ENCODE peak calls at places on chromosomes 1 and 21, in four cellular contexts. J is lung, H is gastrocnemius medialis, Q is GM23248. O is an unnamed sample. For H3K27me3, the result is how much of the 10 kb centered on the place peaks cover.

GRCh38 chr1:235649722-235650163 is at the start of gene GNG4:
- DNase-seq in J (no peak), H (no peak), Q (no peak), O (no peak)

GRCh38 chr21:46411236-46411635 is 47.5 kb upstream of the DIP2A start:
- DNase-seq in J (no peak), H (no peak), Q (no peak), O (no peak)

GRCh38 chr1:30627994-30628393 is 95.4 kb downstream of the MATN1 start:
- DNase-seq in J (no peak), H (no peak), Q (no peak), O (no peak)

GRCh38 chr1:218553197-218553596 is 208.1 kb downstream of the TGFB2 start:
- DNase-seq in J (no peak), H (no peak), Q (peak), O (no peak)

GRCh38 chr1:75203415-75204277 is 69.5 kb downstream of the LHX8 start:
- DNase-seq in J (no peak), H (no peak), Q (peak), O (peak)

GRCh38 chr1:49306507-49307070 is 529.9 kb upstream of the BEND5 start:
- DNase-seq in J (no peak), H (no peak), Q (no peak), O (no peak)

GRCh38 chr1:51237714-51238403 is 1.8 kb downstream of the RNF11 start:
- DNase-seq in J (no peak), H (no peak), Q (peak), O (peak)

GRCh38 chr1:236425031-236425663 is 31.1 kb downstream of the EDARADD start:
- DNase-seq in J (no peak), H (no peak), Q (no peak), O (no peak)

GRCh38 chr1:200894712-200895447 is at the start of gene INAVA:
- DNase-seq in J (peak), H (no peak), Q (no peak), O (peak)
- H3K4me3 ChIP-seq in J (no peak), H (no peak), Q (no peak), O (peak)

GRCh38 chr1:222097646-222098045 is 355.8 kb upstream of the DUSP10 start:
- DNase-seq in J (no peak), H (no peak), Q (no peak), O (peak)

GRCh38 chr1:222096476-222096772 is 354.5 kb upstream of the DUSP10 start:
- DNase-seq in J (no peak), H (no peak), Q (no peak), O (no peak)

GRCh38 chr1:222099746-222100145 is 357.9 kb upstream of the DUSP10 start:
- DNase-seq in J (no peak), H (no peak), Q (no peak), O (no peak)

GRCh38 chr1:222096883-222097282 is 355.0 kb upstream of the DUSP10 start:
- DNase-seq in J (no peak), H (no peak), Q (peak), O (peak)

DNA sequence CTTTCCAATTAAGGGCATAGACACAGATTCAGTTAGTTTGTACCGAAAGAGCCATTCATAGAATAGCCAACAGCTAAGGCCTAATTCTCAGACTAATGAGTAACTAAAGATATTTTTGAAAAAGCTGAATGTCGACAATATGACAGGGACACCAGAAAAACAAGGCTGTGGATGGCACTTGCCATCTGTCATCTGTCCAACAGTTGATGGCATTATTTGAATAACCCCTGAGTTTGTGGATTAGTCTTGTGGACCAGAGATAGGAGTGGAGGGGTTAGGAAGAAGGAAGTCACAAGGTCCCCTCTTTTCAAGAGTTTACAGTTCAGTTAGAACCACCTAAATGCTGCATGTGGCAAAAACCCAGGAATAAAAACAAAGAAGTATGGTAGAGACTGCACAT is 356.5 kb upstream of the DUSP10 start:
- DNase-seq in J (no peak), H (no peak), Q (no peak), O (no peak)
- H3K27me3 ChIP-seq in J (under half), H (under half), Q (under half), O (under half)

GRCh38 chr21:34670962-34671348 is 2.2 kb downstream of the CLIC6 start:
- DNase-seq in J (no peak), H (no peak), Q (peak), O (no peak)
- H3K4me3 ChIP-seq in J (no peak), H (peak), Q (peak), O (no peak)

DNA sequence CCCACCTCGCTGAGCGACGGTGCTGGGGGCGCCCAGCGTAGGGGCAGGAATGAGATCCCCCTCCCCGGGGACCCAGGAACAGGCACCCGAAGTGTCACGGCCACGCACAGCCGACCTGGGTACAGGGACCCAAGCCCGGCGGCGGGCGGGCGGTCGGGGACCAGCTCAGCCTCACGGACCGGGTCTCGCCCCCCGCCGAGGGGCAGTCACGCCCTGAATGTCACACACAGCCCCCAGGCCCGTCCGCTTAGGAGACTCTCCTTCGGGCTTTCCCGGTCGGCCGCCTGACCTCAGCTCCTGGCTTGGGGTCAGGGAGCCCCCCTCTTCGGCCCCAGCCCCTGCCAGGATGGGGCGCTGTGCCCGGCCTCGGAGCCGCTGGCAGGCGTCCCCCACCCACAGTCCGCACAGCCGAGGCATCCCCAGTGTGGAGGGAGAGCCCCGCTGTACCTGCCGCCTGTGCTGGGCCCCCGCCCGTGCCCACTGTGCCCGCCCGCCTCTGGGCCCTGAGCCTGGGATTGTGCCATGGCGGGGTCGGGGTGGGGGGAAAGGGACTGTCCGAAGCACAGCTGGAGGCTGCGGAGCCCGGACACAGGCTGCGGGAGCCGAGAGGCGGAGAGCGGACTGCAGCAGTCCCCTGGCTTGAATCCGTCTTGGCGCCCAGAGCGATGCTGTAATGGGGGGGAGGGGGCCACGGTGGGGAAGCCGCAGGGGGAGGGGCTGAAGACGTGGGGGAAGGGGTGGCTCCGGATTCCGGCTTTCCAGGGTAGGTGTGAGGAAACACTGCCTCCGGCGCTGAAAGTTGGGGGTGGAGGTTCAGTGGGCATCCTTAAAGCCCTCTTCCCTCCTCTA is 627 bp upstream of the DLGAP3 start:
- DNase-seq in J (no peak), H (no peak), Q (no peak), O (no peak)
- H3K27me3 ChIP-seq in J (under half), H (under half), Q (under half), O (under half)

GRCh38 chr1:223829678-223830077 is 16.1 kb downstream of the TP53BP2 start:
- DNase-seq in J (no peak), H (no peak), Q (no peak), O (no peak)

GRCh38 chr1:223828162-223828848 is 17.4 kb downstream of the TP53BP2 start:
- DNase-seq in J (no peak), H (no peak), Q (no peak), O (no peak)

GRCh38 chr1:223824712-223825111 is 21.0 kb downstream of the TP53BP2 start:
- DNase-seq in J (no peak), H (no peak), Q (no peak), O (no peak)

GRCh38 chr1:223825767-223826461 is 19.8 kb downstream of the TP53BP2 start:
- DNase-seq in J (no peak), H (no peak), Q (peak), O (no peak)

GRCh38 chr1:223827193-223827663 is 18.5 kb downstream of the TP53BP2 start:
- DNase-seq in J (no peak), H (no peak), Q (peak), O (peak)
- H3K4me3 ChIP-seq in J (no peak), H (no peak), Q (no peak), O (no peak)